ENCODE peak calls at places on chromosomes 4 and X, in nine cellular contexts. U is NCI-H460; M is DMS53; X is T-cell; I is NCI-H1436; Q is brain microvascular endothelial cell; W is central memory CD4-positive, alpha-beta T cell; C is activated T-cell treated with anti-CD3 and anti-CD28 coated beads, Interleukin-2, amount 50 U/mL, for 24 hours; F is PC-3. Z is an unnamed sample.

GRCh38 chr4:158462611-158463010 is 59.1 kb upstream of the RXFP1 start:
- DNase-seq in U (no peak), M (no peak), X (no peak), I (no peak), Q (no peak), W (no peak), C (no peak), F (peak; percentile 34), Z (no peak)

GRCh38 chrX:292900-293897 is 12.0 kb downstream of the PLCXD1 start:
- DNase-seq in U (no peak), M (no peak), X (no peak), I (no peak), Q (no peak), W (no peak), C (no peak), F (no peak), Z (peak; percentile 45)

GRCh38 chrX:102765217-102765616 is 44.7 kb downstream of the GPRASP3 start:
- DNase-seq in U (no peak), M (no peak), X (no peak), I (no peak), Q (peak; percentile 29), W (no peak), C (no peak), F (peak; percentile 85), Z (no peak)

GRCh38 chr4:88178633-88179231 is 20.3 kb upstream of the ABCG2 start:
- DNase-seq in U (no peak), M (peak; percentile 4), X (no peak), I (no peak), Q (no peak), W (no peak), C (no peak), F (no peak), Z (no peak)

GRCh38 chrX:149131780-149132179 is 373.3 kb downstream of the IDS start:
- DNase-seq in U (no peak), M (no peak), X (no peak), I (no peak), Q (peak; percentile 5), W (no peak), C (no peak), F (no peak), Z (no peak)

GRCh38 chrX:10939384-10939783 is 171.7 kb upstream of the HCCS start:
- DNase-seq in U (no peak), M (peak; percentile 67), X (no peak), I (no peak), Q (no peak), W (no peak), C (no peak), F (peak; percentile 77), Z (no peak)

GRCh38 chrX:152895724-152896420 is 2.0 kb upstream of the ZNF185 start:
- DNase-seq in U (no peak), M (peak; percentile 27), X (no peak), I (no peak), Q (no peak), W (no peak), C (no peak), F (peak; percentile 93), Z (peak; percentile 10)

GRCh38 chr4:39502034-39502658 is 25.1 kb downstream of the UGDH start:
- DNase-seq in U (peak; percentile 70), M (no peak), X (no peak), I (no peak), Q (peak; percentile 65), W (no peak), C (no peak), F (peak; percentile 49), Z (no peak)

GRCh38 chr4:95869961-95870500 is 30.1 kb downstream of the PDHA2 start:
- DNase-seq in U (no peak), M (peak; percentile 6), X (no peak), I (no peak), Q (peak; percentile 1), W (no peak), C (no peak), F (no peak), Z (no peak)

GRCh38 chr4:64330143-64330542 is 79.1 kb downstream of the TECRL start:
- DNase-seq in U (no peak), M (peak; percentile 1), X (no peak), I (no peak), Q (no peak), W (no peak), C (no peak), F (peak; percentile 20), Z (no peak)

GRCh38 chr4:123750044-123750443 is 353.4 kb downstream of the SPRY1 start:
- DNase-seq in U (no peak), M (peak; percentile 3), X (no peak), I (no peak), Q (peak; percentile 28), W (no peak), C (no peak), F (peak; percentile 20), Z (no peak)